ENCODE peak calls at places on chromosome 16, in five cellular contexts. B is HL-60, V is natural killer cell, X is neural progenitor cell, L is progenitor cell of endocrine pancreas. D is an unnamed sample.

GRCh38 chr16:30846649-30847402 is 47.1 kb downstream of the BCL7C start:
- DNase-seq in B (no peak), V (no peak), X (peak), L (no peak), D (peak)

GRCh38 chr16:8236816-8237215 is 353.5 kb downstream of the TMEM114 start:
- DNase-seq in B (no peak), V (no peak), X (no peak), L (no peak), D (no peak)

GRCh38 chr16:64952177-64952576 is 169.7 kb downstream of the CDH11 start:
- DNase-seq in B (no peak), V (no peak), X (no peak), L (no peak), D (no peak)

GRCh38 chr16:70760221-70760620 is 40.7 kb downstream of the VAC14 start:
- DNase-seq in B (no peak), V (no peak), X (no peak), L (no peak), D (no peak)

GRCh38 chr16:86625821-86626220 is 47.5 kb downstream of the FOXL1 start:
- DNase-seq in B (no peak), V (no peak), X (no peak), L (no peak), D (no peak)

GRCh38 chr16:28317040-28317880 is 24.9 kb downstream of the SBK1 start:
- DNase-seq in B (no peak), V (peak), X (peak), L (peak), D (peak)

GRCh38 chr16:64133396-64133795 is 988.5 kb downstream of the CDH11 start:
- DNase-seq in B (no peak), V (no peak), X (no peak), L (no peak), D (no peak)

GRCh38 chr16:20348365-20349185 is 3.9 kb downstream of the UMOD start:
- DNase-seq in B (no peak), V (no peak), X (peak), L (no peak), D (no peak)

GRCh38 chr16:50637716-50638602 is 43.2 kb downstream of the SNX20 start:
- DNase-seq in B (no peak), V (no peak), X (no peak), L (no peak), D (no peak)

GRCh38 chr16:55563797-55564196 is 2.7 kb upstream of the CAPNS2 start:
- DNase-seq in B (no peak), V (no peak), X (no peak), L (no peak), D (no peak)

GRCh38 chr16:11612110-11612981 is 25.6 kb upstream of the LITAF start:
- DNase-seq in B (peak), V (no peak), X (no peak), L (no peak), D (no peak)

GRCh38 chr16:69691980-69692911 is 34.1 kb downstream of the NQO1 start:
- DNase-seq in B (no peak), V (no peak), X (no peak), L (no peak), D (no peak)

GRCh38 chr16:14110728-14111251 is 39.7 kb downstream of the MRTFB start:
- DNase-seq in B (no peak), V (no peak), X (no peak), L (no peak), D (no peak)

GRCh38 chr16:50635505-50636392 is 45.4 kb downstream of the SNX20 start:
- DNase-seq in B (peak), V (no peak), X (no peak), L (no peak), D (no peak)

GRCh38 chr16:51577621-51578303 is 426.7 kb upstream of the SALL1 start:
- DNase-seq in B (no peak), V (no peak), X (peak), L (no peak), D (no peak)

GRCh38 chr16:57512296-57513001 is 23.9 kb downstream of the CCDC102A start:
- DNase-seq in B (no peak), V (no peak), X (no peak), L (no peak), D (peak)

GRCh38 chr16:75011634-75012307 is 12.9 kb downstream of the ZNRF1 start:
- DNase-seq in B (no peak), V (no peak), X (no peak), L (no peak), D (no peak)

GRCh38 chr16:1048442-1049112 is 24.0 kb upstream of the SSTR5 start:
- DNase-seq in B (no peak), V (no peak), X (peak), L (peak), D (peak)

GRCh38 chr16:26993988-26994387 is 72.7 kb upstream of the C16orf82 start:
- DNase-seq in B (no peak), V (no peak), X (no peak), L (no peak), D (no peak)
- TF ChIP-seq CTCF in B (no peak), V (no peak), X (no peak), L (no peak), D (no peak)

DNA sequence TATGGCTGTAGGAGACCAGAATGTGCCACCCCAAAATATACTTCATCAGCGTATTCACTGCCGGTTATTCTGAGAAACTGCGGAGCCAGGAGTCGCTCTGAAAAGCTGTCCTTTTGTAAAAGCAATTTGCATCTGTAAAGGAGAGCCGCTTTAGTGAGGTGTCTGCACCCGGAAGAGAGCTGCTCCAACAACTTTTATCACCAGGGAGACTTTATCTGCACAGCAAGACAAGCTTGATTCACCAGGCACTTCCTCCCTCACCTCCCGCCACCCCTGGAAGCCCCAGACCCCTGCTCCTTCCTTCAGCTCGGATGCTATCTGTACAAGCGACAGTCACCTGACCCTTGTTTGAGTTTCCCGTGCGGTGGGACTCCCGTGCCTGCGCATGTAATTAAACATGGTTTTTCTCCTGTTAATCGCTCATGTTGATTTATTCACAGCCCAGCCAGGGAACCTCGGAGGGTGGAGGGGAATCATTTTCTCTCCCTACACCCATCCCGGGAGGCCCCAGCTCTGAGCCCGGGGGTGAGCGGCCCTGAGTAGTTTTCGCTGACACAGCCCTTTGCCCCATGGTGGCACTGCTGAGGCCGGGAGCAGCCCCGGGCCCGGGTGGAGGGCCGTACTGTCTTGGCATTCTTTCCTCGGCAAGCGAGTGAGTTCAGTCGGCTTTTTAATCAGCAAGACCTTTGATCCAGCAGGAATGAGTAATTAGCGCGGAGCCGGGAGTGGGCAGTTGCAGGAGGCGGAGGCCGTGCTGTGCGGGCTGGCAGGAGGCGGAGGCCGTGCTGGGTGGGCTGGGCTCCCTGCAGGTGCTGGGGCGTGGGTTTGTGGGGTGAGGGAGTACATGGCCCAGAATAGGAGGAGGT is 222.7 kb upstream of the CIBAR2 start:
- DNase-seq in B (no peak), V (no peak), X (peak), L (peak), D (no peak)
- TF ChIP-seq CTCF in B (no peak), V (no peak), X (peak), L (peak), D (no peak)

GRCh38 chr16:67525176-67525860 is 3.3 kb upstream of the RIPOR1 start:
- DNase-seq in B (no peak), V (no peak), X (no peak), L (no peak), D (no peak)
- TF ChIP-seq CTCF in B (no peak), V (no peak), X (no peak), L (no peak), D (no peak)

GRCh38 chr16:24568392-24568791 is 29.0 kb downstream of the RBBP6 start:
- DNase-seq in B (no peak), V (no peak), X (no peak), L (no peak), D (no peak)
- TF ChIP-seq CTCF in B (no peak), V (no peak), X (peak), L (peak), D (no peak)